ENCODE peak calls at places on chromosomes 3 and 15, in ten cellular contexts. X is brain microvascular endothelial cell, R is ovary, N is transverse colon, W is tibial nerve, L is tibial artery, T is hepatocyte, S is right atrium auricular region, Q is lower lobe of right lung, E is right lobe of liver. O is an unnamed sample.

GRCh38 chr15:40008061-40008460 is 30.9 kb downstream of the SRP14 start:
- DNase-seq in X (peak; percentile 2), R (no peak), N (no peak), W (no peak), L (no peak), T (no peak), S (no peak), Q (no peak), E (no peak), O (no peak)

GRCh38 chr3:122974764-122975162 is 52.8 kb downstream of the SEMA5B start:
- DNase-seq in X (peak; percentile 84), R (peak; percentile 66), N (no peak), W (no peak), L (peak; percentile 86), T (peak; percentile 56), S (no peak), Q (no peak), E (no peak), O (peak; percentile 79)

GRCh38 chr3:124584552-124585391 is 145.5 kb upstream of the UMPS start:
- DNase-seq in X (peak; percentile 31), R (peak; percentile 69), N (peak; percentile 86), W (no peak), L (peak; percentile 89), T (peak; percentile 90), S (peak; percentile 71), Q (peak; percentile 85), E (peak; percentile 97), O (peak; percentile 88)

GRCh38 chr3:127688416-127689265 is 15.9 kb downstream of the ABTB1 start:
- DNase-seq in X (peak; percentile 25), R (no peak), N (peak; percentile 20), W (peak; percentile 9), L (peak; percentile 80), T (peak; percentile 30), S (no peak), Q (peak; percentile 34), E (peak; percentile 46), O (peak; percentile 57)

GRCh38 chr3:5277612-5278236 is 90.2 kb downstream of the EDEM1 start:
- DNase-seq in X (no peak), R (no peak), N (no peak), W (no peak), L (no peak), T (no peak), S (no peak), Q (no peak), E (no peak), O (no peak)

GRCh38 chr3:72797773-72798543 is 50.3 kb downstream of the SHQ1 start:
- DNase-seq in X (peak; percentile 62), R (no peak), N (peak; percentile 17), W (no peak), L (no peak), T (peak; percentile 29), S (no peak), Q (no peak), E (peak; percentile 54), O (peak; percentile 68)

GRCh38 chr3:191848818-191849217 is 387.9 kb downstream of the PYDC2 start:
- DNase-seq in X (no peak), R (no peak), N (no peak), W (no peak), L (no peak), T (no peak), S (no peak), Q (no peak), E (no peak), O (no peak)

GRCh38 chr3:24240306-24240705 is 254.3 kb downstream of the THRB start:
- DNase-seq in X (no peak), R (no peak), N (no peak), W (no peak), L (no peak), T (no peak), S (no peak), Q (no peak), E (no peak), O (no peak)

GRCh38 chr3:12677616-12678015 is 13.7 kb upstream of the RAF1 start:
- DNase-seq in X (no peak), R (no peak), N (no peak), W (no peak), L (no peak), T (no peak), S (no peak), Q (peak; percentile 44), E (no peak), O (no peak)

GRCh38 chr3:127320529-127321121 is 32.8 kb upstream of the PRR20G start:
- DNase-seq in X (no peak), R (no peak), N (no peak), W (no peak), L (no peak), T (peak; percentile 23), S (no peak), Q (no peak), E (no peak), O (no peak)

GRCh38 chr15:53558384-53558783 is 201.1 kb downstream of the WDR72 start:
- DNase-seq in X (no peak), R (no peak), N (no peak), W (no peak), L (no peak), T (no peak), S (no peak), Q (no peak), E (no peak), O (no peak)

GRCh38 chr3:106085998-106086397 is 217.2 kb upstream of the CBLB start:
- DNase-seq in X (no peak), R (no peak), N (no peak), W (no peak), L (no peak), T (no peak), S (no peak), Q (no peak), E (no peak), O (no peak)

GRCh38 chr15:85543741-85544155 is 163.3 kb downstream of the AKAP13 start:
- DNase-seq in X (no peak), R (peak; percentile 66), N (peak; percentile 89), W (peak; percentile 48), L (peak; percentile 78), T (peak; percentile 35), S (peak; percentile 85), Q (peak; percentile 90), E (peak; percentile 62), O (peak; percentile 78)

GRCh38 chr3:135325096-135325495 is 530.0 kb downstream of the EPHB1 start:
- DNase-seq in X (no peak), R (no peak), N (peak; percentile 10), W (no peak), L (no peak), T (no peak), S (no peak), Q (no peak), E (no peak), O (no peak)

GRCh38 chr3:45182915-45183881 is 37.0 kb upstream of the CDCP1 start:
- DNase-seq in X (peak; percentile 61), R (no peak), N (peak; percentile 80), W (no peak), L (peak; percentile 24), T (peak; percentile 77), S (no peak), Q (peak; percentile 55), E (no peak), O (no peak)

GRCh38 chr3:194129581-194130133 is 6.3 kb upstream of the HES1 start:
- DNase-seq in X (peak; percentile 25), R (peak; percentile 60), N (peak; percentile 44), W (no peak), L (no peak), T (peak; percentile 83), S (no peak), Q (no peak), E (peak; percentile 70), O (peak; percentile 17)

GRCh38 chr3:14587733-14588360 is 47.7 kb upstream of the GRIP2 start:
- DNase-seq in X (peak; percentile 53), R (no peak), N (no peak), W (no peak), L (no peak), T (peak; percentile 34), S (no peak), Q (no peak), E (peak; percentile 65), O (no peak)

GRCh38 chr15:40929730-40930429 is 740 bp downstream of the DLL4 start:
- DNase-seq in X (peak; percentile 35), R (no peak), N (peak; percentile 61), W (no peak), L (no peak), T (peak; percentile 74), S (no peak), Q (peak; percentile 75), E (no peak), O (peak; percentile 57)

GRCh38 chr15:101440846-101441590 is 48.5 kb downstream of the PCSK6 start:
- DNase-seq in X (no peak), R (no peak), N (no peak), W (no peak), L (no peak), T (no peak), S (peak; percentile 55), Q (no peak), E (no peak), O (no peak)
- H3K4me3 ChIP-seq in X (no peak overlapping the region), R (no peak overlapping the region), N (no peak overlapping the region), W (no peak overlapping the region), L (no peak overlapping the region), T (no peak overlapping the region), S (no peak overlapping the region), Q (no peak overlapping the region), E (no peak overlapping the region), O (no peak overlapping the region)

GRCh38 chr15:89441295-89441762 is 55.1 kb downstream of the RHCG start:
- DNase-seq in X (no peak), R (no peak), N (peak; percentile 47), W (no peak), L (no peak), T (no peak), S (no peak), Q (no peak), E (no peak), O (no peak)
- H3K36me3 ChIP-seq in X (no peaks in the 10 kb centered on the region), R (no peaks in the 10 kb centered on the region), N (no peaks in the 10 kb centered on the region), W (no peaks in the 10 kb centered on the region), L (no peaks in the 10 kb centered on the region), T (no peaks in the 10 kb centered on the region), S (no peaks in the 10 kb centered on the region), Q (no peaks in the 10 kb centered on the region), E (no peaks in the 10 kb centered on the region), O (no peaks in the 10 kb centered on the region)

DNA sequence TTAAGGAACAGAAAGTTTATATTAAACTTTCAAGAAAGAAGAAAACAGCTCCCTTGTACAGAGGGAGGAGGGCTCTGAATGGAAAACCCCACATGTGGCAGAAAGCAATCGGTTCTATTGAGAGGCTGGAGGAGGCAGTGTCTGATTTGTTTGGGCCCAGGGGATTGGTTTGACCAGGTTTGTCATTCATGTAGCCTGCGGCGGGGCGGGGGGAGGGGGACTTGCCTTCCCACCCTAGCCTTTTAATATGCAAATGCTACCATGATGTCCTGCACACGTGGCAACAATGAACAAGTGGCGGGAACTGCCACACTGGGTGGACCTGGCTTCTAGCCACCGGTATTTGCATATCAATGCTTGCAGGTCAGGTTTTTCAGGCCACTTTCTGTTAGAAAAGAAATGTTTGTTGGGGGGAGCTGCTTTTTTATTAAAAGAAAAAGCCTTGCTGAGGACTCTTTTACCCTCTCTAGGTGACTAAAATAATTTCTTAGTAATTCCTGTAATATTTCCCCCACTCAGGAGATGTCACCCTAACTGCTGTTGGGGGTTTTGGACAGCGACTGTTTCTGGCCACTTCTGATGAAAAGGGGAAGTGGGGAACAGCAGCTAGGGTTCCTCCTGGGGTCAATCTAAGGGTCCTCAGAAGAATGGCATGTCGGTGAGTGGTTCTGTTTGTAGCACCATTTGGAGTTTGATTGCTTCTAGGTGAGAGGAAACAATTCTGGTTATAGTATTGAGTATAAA is 691.2 kb downstream of the TBL1XR1 start:
- DNase-seq in X (no peak), R (no peak), N (no peak), W (no peak), L (no peak), T (no peak), S (no peak), Q (no peak), E (no peak), O (no peak)
- H3K4me3 ChIP-seq in X (no peak overlapping the region), R (no peak overlapping the region), N (no peak overlapping the region), W (no peak overlapping the region), L (no peak overlapping the region), T (no peak overlapping the region), S (no peak overlapping the region), Q (no peak overlapping the region), E (no peak overlapping the region), O (no peak overlapping the region)

GRCh38 chr15:82820128-82820527 is 10.7 kb downstream of the WHAMM start:
- DNase-seq in X (no peak), R (no peak), N (no peak), W (no peak), L (no peak), T (no peak), S (no peak), Q (no peak), E (no peak), O (no peak)
- H3K36me3 ChIP-seq in X (peaks cover 39% of the 10 kb centered on the region), R (no peaks in the 10 kb centered on the region), N (peaks cover 66% of the 10 kb centered on the region), W (peaks cover 6% of the 10 kb centered on the region), L (peaks cover 88% of the 10 kb centered on the region), T (peaks cover 4% of the 10 kb centered on the region), S (peaks cover 86% of the 10 kb centered on the region), Q (peaks cover 100% of the 10 kb centered on the region), E (peaks cover 12% of the 10 kb centered on the region), O (peaks cover 100% of the 10 kb centered on the region)